ENCODE peak calls at places on chromosomes 1 and 21, in four cellular contexts. C is SK-N-SH, F is HepG2, N is K562. R is an unnamed sample.

GRCh38 chr1:66852870-66853269 is 51.8 kb upstream of the INSL5 start:
- DNase-seq in C (no peak), F (no peak), N (no peak), R (no peak)

GRCh38 chr1:10561955-10562354 is 87.2 kb downstream of the PEX14 start:
- DNase-seq in C (no peak), F (no peak), N (no peak), R (no peak)

GRCh38 chr1:105664495-105664894 is 1392.0 kb upstream of the PRMT6 start:
- DNase-seq in C (no peak), F (no peak), N (no peak), R (no peak)

GRCh38 chr21:36355868-36356267 is 29.3 kb upstream of the CHAF1B start:
- DNase-seq in C (no peak), F (no peak), N (no peak), R (no peak)

GRCh38 chr1:205582046-205582445 is 49.8 kb downstream of the ELK4 start:
- DNase-seq in C (no peak), F (peak; percentile 16), N (no peak), R (no peak)

GRCh38 chr1:16727190-16728111 is 12.9 kb upstream of the RNU1-4 start:
- DNase-seq in C (peak; percentile 29), F (peak; percentile 57), N (peak; percentile 37), R (peak; percentile 42)

GRCh38 chr1:15212989-15213291 is 34.1 kb upstream of the FHAD1 start:
- DNase-seq in C (no peak), F (no peak), N (no peak), R (no peak)

GRCh38 chr1:47024138-47024856 is 828 bp downstream of the CYP4X1 start:
- DNase-seq in C (no peak), F (no peak), N (no peak), R (no peak)

GRCh38 chr1:23100074-23100748 is 68.4 kb downstream of the LUZP1 start:
- DNase-seq in C (peak; percentile 15), F (peak; percentile 44), N (no peak), R (no peak)

GRCh38 chr1:55727010-55727409 is 511.8 kb upstream of the USP24 start:
- DNase-seq in C (no peak), F (no peak), N (no peak), R (no peak)

GRCh38 chr1:210730023-210730422 is 401.3 kb downstream of the HHAT start:
- DNase-seq in C (no peak), F (no peak), N (no peak), R (no peak)

GRCh38 chr21:21547368-21547953 is 549.3 kb downstream of the NCAM2 start:
- DNase-seq in C (no peak), F (no peak), N (no peak), R (no peak)
- TF ChIP-seq TAF1 in C (no peak), F (no peak), N (no peak), R (no peak)

DNA sequence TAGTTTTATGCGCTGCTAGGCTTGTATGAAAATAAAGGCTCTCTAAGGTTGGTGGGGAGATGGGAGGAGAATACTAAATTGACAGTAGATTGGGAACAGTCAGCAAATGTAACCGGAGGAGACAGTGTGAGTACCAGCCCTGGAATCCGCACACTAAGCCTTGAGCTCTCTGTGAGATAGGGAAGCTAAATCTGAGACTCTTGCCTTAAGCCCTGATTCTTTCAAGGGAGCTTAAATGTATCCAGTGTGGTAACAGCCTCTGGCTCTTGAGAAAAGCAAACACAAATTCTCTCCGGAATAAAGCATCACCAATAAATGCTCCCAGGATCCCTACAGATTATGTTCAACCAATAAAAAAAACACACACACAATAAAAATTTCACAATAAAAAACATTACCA is 33.0 kb upstream of the PDPN start:
- DNase-seq in C (no peak), F (no peak), N (no peak), R (no peak)
- TF ChIP-seq FOXM1 in C (no peak), F (no peak), N (no peak), R (no peak)

GRCh38 chr1:44890007-44890406 is 47.0 kb upstream of the PTCH2 start:
- DNase-seq in C (no peak), F (no peak), N (no peak), R (no peak)
- TF ChIP-seq TAF1 in C (no peak), F (no peak), N (no peak), R (no peak)

DNA sequence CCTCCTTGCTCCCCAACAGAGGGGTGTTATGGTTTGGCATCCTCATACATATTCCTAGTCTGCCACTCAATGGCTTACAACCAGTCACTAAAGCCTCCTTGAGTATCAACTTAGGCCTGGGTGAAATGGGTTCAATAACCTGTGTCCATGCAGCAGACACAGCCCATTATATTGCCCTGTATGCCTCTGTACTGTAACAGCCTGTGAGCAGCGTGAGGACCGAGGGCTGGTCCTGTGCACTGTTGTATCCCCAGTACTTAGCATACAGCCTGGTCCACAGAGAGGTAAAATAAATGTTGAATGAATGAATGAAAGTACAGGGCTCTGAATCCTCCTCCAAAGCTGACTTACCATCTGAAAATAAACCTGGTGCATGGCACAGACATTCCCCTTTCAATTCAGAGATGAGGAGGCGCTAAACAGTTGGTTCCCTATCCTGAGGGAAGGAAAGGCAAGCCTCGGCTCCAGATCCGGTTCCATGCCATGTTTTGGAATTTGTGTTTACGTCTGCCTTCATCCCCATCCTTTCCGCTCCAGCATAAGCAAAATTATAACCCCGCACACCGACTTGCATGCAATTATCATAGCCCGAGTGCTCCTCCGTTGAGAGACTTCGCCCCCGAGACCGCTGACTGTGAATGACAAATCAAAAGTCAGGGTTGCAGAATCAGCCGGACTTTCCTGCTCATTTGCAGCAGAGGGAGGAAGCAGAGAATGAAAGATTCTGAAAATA is 45.0 kb upstream of the DNAJC6 start:
- DNase-seq in C (peak; percentile 70), F (no peak), N (no peak), R (no peak)
- TF ChIP-seq FOXM1 in C (no peak), F (no peak), N (no peak), R (no peak)

R was measured in GM12878.